ENCODE peak calls at places on chromosomes 3 and 15, in nine cellular contexts. S is AG09309, B is cardiac fibroblast, W is pancreas, J is glutamatergic neuron, T is left lung, D is lower leg skin, L is natural killer cell, Y is HepG2. V is an unnamed sample.
A peak's percentile ranks its signal among the peaks of the same experiment; 100 is the strongest.

GRCh38 chr3:4850928-4851265 is 128.3 kb upstream of the BHLHE40 start:
- DNase-seq in Y (no peak), L (no peak), S (no peak), W (no peak), J (no peak), T (no peak), B (no peak), D (no peak), V (no peak)

GRCh38 chr3:76349715-76350480 is 564.5 kb upstream of the ZNF717 start:
- DNase-seq in L (no peak), S (no peak), T (no peak), W (no peak), Y (peak; percentile 48), J (no peak), B (no peak), D (no peak), V (peak; percentile 32)

GRCh38 chr3:159273608-159274007 is 471.8 kb downstream of the MFSD1 start:
- DNase-seq in W (peak; percentile 49), Y (peak; percentile 6), J (no peak), S (no peak), D (no peak), L (no peak), B (peak; percentile 70), T (no peak), V (peak; percentile 40)

GRCh38 chr3:146072824-146073223 is 88.2 kb downstream of the PLOD2 start:
- DNase-seq in B (no peak), L (no peak), D (no peak), W (no peak), Y (no peak), T (no peak), S (no peak), J (no peak), V (no peak)

GRCh38 chr3:6287063-6287462 is 573.9 kb upstream of the GRM7 start:
- DNase-seq in S (no peak), T (no peak), B (no peak), D (no peak), W (no peak), J (no peak), Y (no peak), L (no peak), V (no peak)

GRCh38 chr15:37106490-37107001 is 6.2 kb upstream of the MEIS2 start:
- DNase-seq in J (peak; percentile 68), S (no peak), T (no peak), B (peak; percentile 61), D (no peak), L (no peak), W (no peak), Y (no peak), V (no peak)

GRCh38 chr3:15271785-15272381 is 60.5 kb downstream of the SH3BP5 start:
- DNase-seq in J (no peak), Y (no peak), B (no peak), D (peak; percentile 65), W (no peak), L (peak; percentile 68), T (peak; percentile 86), S (no peak), V (no peak)

GRCh38 chr3:162041622-162042021 is 545.0 kb downstream of the OTOL1 start:
- DNase-seq in S (no peak), D (no peak), L (no peak), Y (no peak), T (no peak), W (no peak), B (no peak), J (no peak), V (no peak)

GRCh38 chr15:37873336-37873735 is 61.1 kb upstream of the TMCO5A start:
- DNase-seq in Y (no peak), L (no peak), T (no peak), D (no peak), J (no peak), S (no peak), W (no peak), B (no peak), V (no peak)

GRCh38 chr3:13966302-13966701 is 86.4 kb upstream of the WNT7A start:
- DNase-seq in L (no peak), B (no peak), T (no peak), W (no peak), J (no peak), S (no peak), Y (no peak), D (no peak), V (no peak)

GRCh38 chr3:81922404-81922803 is 161.0 kb upstream of the GBE1 start:
- DNase-seq in D (no peak), L (no peak), Y (no peak), T (no peak), J (no peak), B (no peak), S (no peak), W (no peak), V (no peak)

GRCh38 chr3:191220908-191221307 is 21.9 kb downstream of the OSTN start:
- DNase-seq in J (no peak), S (no peak), T (no peak), D (no peak), B (peak; percentile 35), L (no peak), W (no peak), Y (peak; percentile 3), V (no peak)

GRCh38 chr15:57376695-57377477 is 581 bp downstream of the CGNL1 start:
- DNase-seq in W (peak; percentile 78), L (no peak), S (no peak), T (peak; percentile 47), J (peak; percentile 70), Y (peak; percentile 66), D (peak; percentile 46), B (peak; percentile 29), V (peak; percentile 34)

GRCh38 chr15:40279437-40280141 is 3.3 kb downstream of the ANKRD63 start:
- DNase-seq in S (no peak), J (peak; percentile 90), W (peak; percentile 98), B (peak; percentile 60), L (peak; percentile 73), Y (peak; percentile 29), D (peak; percentile 35), T (peak; percentile 72), V (peak; percentile 85)

GRCh38 chr3:31960793-31961431 is 20.1 kb downstream of the OSBPL10 start:
- DNase-seq in T (no peak), L (no peak), Y (peak; percentile 82), D (no peak), B (peak; percentile 80), S (no peak), J (no peak), W (no peak), V (no peak)

GRCh38 chr3:45782381-45782780 is 14.0 kb downstream of the SLC6A20 start:
- DNase-seq in S (no peak), W (no peak), T (no peak), Y (no peak), L (no peak), J (no peak), D (no peak), B (no peak), V (no peak)

GRCh38 chr3:45781841-45782240 is 14.5 kb downstream of the SLC6A20 start:
- DNase-seq in D (no peak), L (no peak), T (no peak), J (no peak), S (no peak), W (no peak), Y (no peak), B (no peak), V (no peak)

GRCh38 chr3:45781271-45781670 is 15.1 kb downstream of the SLC6A20 start:
- DNase-seq in T (no peak), L (no peak), D (no peak), B (no peak), W (no peak), J (no peak), Y (no peak), S (no peak), V (no peak)

GRCh38 chr3:45785626-45786150 is 10.6 kb downstream of the SLC6A20 start:
- DNase-seq in S (no peak), D (no peak), Y (no peak), J (no peak), W (no peak), B (no peak), L (no peak), T (no peak), V (peak; percentile 21)

DNA sequence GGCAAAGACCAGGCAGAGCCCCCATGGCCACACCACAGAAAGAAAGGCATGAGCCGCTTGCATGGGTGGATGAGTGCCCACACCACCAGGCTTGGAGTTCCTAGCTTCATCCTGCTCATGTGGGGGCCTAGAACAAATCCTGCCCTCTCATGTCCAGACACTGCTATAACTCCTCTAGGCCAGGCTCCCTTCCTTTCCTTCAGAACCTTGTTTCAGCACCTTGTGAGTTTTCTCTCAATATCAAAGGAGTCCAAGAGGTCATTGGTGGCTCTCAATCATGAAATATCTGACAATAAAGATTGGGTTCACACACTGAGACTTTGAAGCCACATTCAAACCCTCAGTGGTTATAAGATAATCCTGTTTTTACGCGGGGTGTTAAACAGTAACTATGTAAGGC is 12.7 kb downstream of the SLC6A20 start:
- DNase-seq in T (no peak), J (no peak), D (no peak), S (no peak), Y (no peak), W (no peak), L (no peak), B (no peak), V (peak; percentile 21)
- TF ChIP-seq CTCF in T (no peak), J (no peak), D (no peak), S (no peak), Y (no peak), W (no peak), L (no peak), B (no peak), V (no peak)

GRCh38 chr15:70097337-70098169 is at the start of gene TLE3:
- DNase-seq in W (peak; percentile 100), S (peak; percentile 91), L (peak; percentile 98), T (peak; percentile 99), J (peak; percentile 98), B (peak; percentile 99), Y (peak; percentile 96), D (peak; percentile 99), V (peak; percentile 98)
- TF ChIP-seq CTCF in W (no peak), S (peak; percentile 47), L (peak; percentile 32), T (peak; percentile 29), J (peak; percentile 55), B (peak; percentile 39), Y (peak; percentile 50), D (no peak), V (no peak)

GRCh38 chr3:61960976-61961375 is 399.6 kb downstream of the PTPRG start:
- DNase-seq in D (no peak), Y (no peak), S (no peak), B (no peak), W (no peak), T (no peak), L (no peak), J (no peak), V (no peak)

GRCh38 chr3:61956236-61956635 is 394.9 kb downstream of the PTPRG start:
- DNase-seq in T (no peak), J (no peak), D (no peak), S (peak; percentile 65), L (no peak), B (peak; percentile 90), Y (no peak), W (no peak), V (no peak)

GRCh38 chr3:61954097-61954528 is 392.7 kb downstream of the PTPRG start:
- DNase-seq in Y (no peak), B (peak; percentile 77), T (no peak), D (no peak), J (no peak), W (no peak), S (peak; percentile 40), L (no peak), V (no peak)

GRCh38 chr3:61955483-61955882 is 394.1 kb downstream of the PTPRG start:
- DNase-seq in T (no peak), D (no peak), Y (no peak), S (no peak), W (no peak), L (no peak), B (peak; percentile 62), J (no peak), V (no peak)
- TF ChIP-seq CTCF in T (no peak), D (no peak), Y (no peak), S (no peak), W (no peak), L (no peak), B (no peak), J (no peak), V (no peak)

GRCh38 chr3:63961891-63962290 is 49.7 kb upstream of the SCAANT1 start:
- DNase-seq in W (no peak), L (no peak), S (no peak), T (no peak), Y (peak; percentile 52), B (peak; percentile 68), J (no peak), D (no peak), V (peak; percentile 52)
- TF ChIP-seq CTCF in W (peak; percentile 37), L (peak; percentile 80), S (peak; percentile 46), T (peak; percentile 62), Y (peak; percentile 69), B (peak; percentile 67), J (peak; percentile 73), D (no peak), V (peak; percentile 41)

V was measured in Caco-2.